ENCODE peak calls at places on chromosome 15, in seven cellular contexts. P is fibroblast of lung, N is A549, D is sigmoid colon, U is right lobe of liver, Q is heart right ventricle, E is stomach. S is an unnamed sample.

GRCh38 chr15:68843425-68844311 is 23.0 kb upstream of the ANP32A start:
- DNase-seq in U (peak; percentile 32), N (no peak), P (peak; percentile 27), E (no peak), D (no peak), Q (no peak), S (peak; percentile 52)

GRCh38 chr15:66760968-66761722 is 59.1 kb downstream of the SMAD6 start:
- DNase-seq in U (peak; percentile 59), D (no peak), N (no peak), Q (peak; percentile 49), E (no peak), P (peak; percentile 79), S (peak; percentile 57)

GRCh38 chr15:36415643-36416042 is 163.8 kb upstream of the CDIN1 start:
- DNase-seq in E (no peak), Q (no peak), N (no peak), P (peak; percentile 24), U (no peak), D (no peak), S (no peak)

GRCh38 chr15:101369676-101370075 is 74.6 kb upstream of the SNRPA1 start:
- DNase-seq in U (no peak), E (no peak), D (no peak), Q (no peak), P (no peak), N (no peak), S (no peak)

GRCh38 chr15:77623008-77623877 is 9.5 kb downstream of the LINGO1 start:
- DNase-seq in U (no peak), E (no peak), Q (no peak), D (no peak), P (no peak), N (no peak), S (no peak)

GRCh38 chr15:99014803-99015676 is 7.4 kb upstream of the PGPEP1L start:
- DNase-seq in N (peak; percentile 61), E (peak; percentile 80), D (peak; percentile 80), Q (peak; percentile 32), P (peak; percentile 58), U (peak; percentile 64), S (peak; percentile 84)

GRCh38 chr15:39232512-39232911 is 348.4 kb upstream of the THBS1 start:
- DNase-seq in P (peak; percentile 66), N (peak; percentile 4), D (no peak), Q (no peak), E (no peak), U (no peak), S (no peak)

GRCh38 chr15:78322243-78322642 is 17.9 kb upstream of the CRABP1 start:
- DNase-seq in D (no peak), Q (peak; percentile 11), U (no peak), P (no peak), N (no peak), E (no peak), S (peak; percentile 40)

GRCh38 chr15:40310001-40310959 is 2.5 kb upstream of the PLCB2 start:
- DNase-seq in D (peak; percentile 72), P (peak; percentile 42), E (peak; percentile 59), U (peak; percentile 69), Q (peak; percentile 63), N (peak; percentile 45), S (peak; percentile 74)

DNA sequence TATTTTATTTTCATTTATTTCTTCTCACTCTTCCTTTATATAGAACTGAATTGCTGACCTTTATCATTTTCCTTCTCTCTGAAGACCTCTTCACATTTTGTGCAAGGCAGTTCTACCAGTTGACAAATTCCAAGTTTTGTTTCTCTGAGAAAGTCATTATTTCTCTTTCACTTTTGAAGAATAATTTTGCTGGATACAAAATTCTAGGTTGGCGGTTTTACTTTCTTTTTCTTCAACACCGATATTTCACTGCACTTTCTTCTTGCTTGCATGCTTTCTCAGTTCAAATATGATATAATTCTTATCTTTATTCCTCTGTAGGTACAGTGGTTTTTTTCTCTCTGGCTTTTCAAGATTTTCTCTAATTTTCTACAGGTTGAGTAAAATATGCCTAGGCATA is 15.9 kb downstream of the RFX7 start:
- DNase-seq in Q (no peak), N (no peak), P (no peak), D (no peak), E (no peak), U (no peak), S (no peak)
- H3K9me3 ChIP-seq in Q (peaks cover 27% of the 10 kb centered on the region), N (peaks cover 58% of the 10 kb centered on the region), P (no peaks in the 10 kb centered on the region), D (no peaks in the 10 kb centered on the region), E (peaks cover 21% of the 10 kb centered on the region), U (peaks cover 3% of the 10 kb centered on the region), S (peaks cover 28% of the 10 kb centered on the region)

GRCh38 chr15:63792584-63792983 is 41.2 kb downstream of the HERC1 start:
- DNase-seq in U (no peak), D (no peak), Q (no peak), P (no peak), E (no peak), N (no peak), S (no peak)
- H3K4me1 ChIP-seq in U (no peaks in the 10 kb centered on the region), D (peaks cover 38% of the 10 kb centered on the region), Q (peaks cover 52% of the 10 kb centered on the region), P (no peaks in the 10 kb centered on the region), E (peaks cover 47% of the 10 kb centered on the region), N (peaks cover 14% of the 10 kb centered on the region), S (peaks cover 6% of the 10 kb centered on the region)

GRCh38 chr15:35151381-35151780 is 66.3 kb upstream of the NANOGP8 start:
- DNase-seq in U (no peak), N (no peak), E (no peak), Q (no peak), D (no peak), P (no peak), S (no peak)

DNA sequence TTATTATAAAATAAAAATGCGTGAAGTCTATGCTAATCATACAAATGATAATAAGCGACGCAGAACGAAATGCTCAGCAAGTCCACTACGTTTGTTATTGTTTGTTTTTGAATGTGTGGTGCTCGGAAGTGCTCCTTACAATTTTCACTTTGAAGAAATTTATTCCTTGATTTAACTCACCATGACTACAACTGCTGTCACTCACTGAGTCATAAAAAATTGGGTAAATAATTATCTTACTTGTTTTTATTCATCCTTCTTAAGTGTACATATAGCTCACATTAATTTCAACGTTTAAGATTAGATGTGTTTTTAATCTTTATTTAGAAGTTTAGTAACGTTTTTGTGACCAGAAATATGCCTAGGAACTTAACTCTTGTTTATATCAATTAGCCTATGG is 66.7 kb upstream of the NANOGP8 start:
- DNase-seq in D (no peak), N (no peak), U (no peak), Q (no peak), P (no peak), E (no peak), S (no peak)
- H3K4me3 ChIP-seq in D (no peak overlapping the region), N (no peak overlapping the region), U (no peak overlapping the region), Q (no peak overlapping the region), P (no peak overlapping the region), E (no peak overlapping the region), S (no peak overlapping the region)

DNA sequence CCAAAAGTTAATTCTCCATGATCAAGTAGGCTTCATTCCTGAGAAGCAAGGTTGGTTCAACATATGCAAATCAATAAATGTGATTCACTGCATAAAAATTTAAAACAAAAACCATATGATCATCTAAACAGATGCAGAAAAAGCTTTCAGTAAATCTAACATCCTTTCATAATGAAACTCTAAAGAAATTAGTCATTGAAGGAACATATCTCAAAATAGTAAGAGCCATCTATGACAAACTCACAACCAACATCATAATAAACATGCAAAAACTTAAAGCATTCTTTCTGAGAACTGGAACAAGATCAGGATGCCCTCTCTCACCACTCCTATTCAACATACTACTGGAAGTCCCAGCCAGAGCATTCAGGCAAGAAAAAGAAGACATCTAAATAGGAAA is 254.1 kb downstream of the AGBL1 start:
- DNase-seq in U (no peak), N (no peak), Q (no peak), E (no peak), P (no peak), D (no peak), S (no peak)
- H3K9me3 ChIP-seq in U (no peaks in the 10 kb centered on the region), N (peaks cover 12% of the 10 kb centered on the region), Q (peaks cover 7% of the 10 kb centered on the region), E (peaks cover 36% of the 10 kb centered on the region), P (no peaks in the 10 kb centered on the region), D (peaks cover 4% of the 10 kb centered on the region), S (peaks cover 21% of the 10 kb centered on the region)

GRCh38 chr15:75671684-75672083 is 24.0 kb downstream of the SNX33 start:
- DNase-seq in P (no peak), D (no peak), E (no peak), Q (no peak), U (no peak), N (no peak), S (no peak)
- H3K4me1 ChIP-seq in P (peaks cover 40% of the 10 kb centered on the region), D (peaks cover 50% of the 10 kb centered on the region), E (peaks cover 56% of the 10 kb centered on the region), Q (peaks cover 74% of the 10 kb centered on the region), U (peaks cover 3% of the 10 kb centered on the region), N (peaks cover 43% of the 10 kb centered on the region), S (peaks cover 44% of the 10 kb centered on the region)